ENCODE peak calls at places on chromosomes 2 and 18, in five cellular contexts. X is astrocyte, J is AG08396, M is aorta, E is A549. I is an unnamed sample.

GRCh38 chr18:36535202-36535935 is 237.9 kb downstream of the FHOD3 start:
- DNase-seq in M (no peak), J (no peak), X (no peak), E (no peak), I (no peak)

GRCh38 chr2:179338681-179339080 is 74.0 kb upstream of the SESTD1 start:
- DNase-seq in X (no peak), J (peak), M (no peak), E (no peak), I (peak)

GRCh38 chr2:58215429-58215828 is 25.7 kb downstream of the FANCL start:
- DNase-seq in J (no peak), X (peak), M (no peak), E (no peak), I (peak)

GRCh38 chr18:8247700-8248099 is 361.5 kb upstream of the RAB12 start:
- DNase-seq in M (no peak), J (no peak), E (no peak), X (no peak), I (no peak)

GRCh38 chr18:51253476-51253875 is 56.0 kb upstream of the MEX3C start:
- DNase-seq in M (no peak), X (no peak), J (no peak), E (no peak), I (no peak)

GRCh38 chr18:78514910-78515670 is 464.5 kb upstream of the SALL3 start:
- DNase-seq in E (no peak), J (no peak), X (no peak), M (no peak), I (no peak)

GRCh38 chr2:197207106-197207505 is 103.5 kb downstream of the ANKRD44 start:
- DNase-seq in X (peak), E (no peak), J (no peak), M (no peak), I (no peak)

GRCh38 chr2:202251494-202251893 is 13.1 kb upstream of the SUMO1 start:
- DNase-seq in X (no peak), M (no peak), E (no peak), J (no peak), I (peak)

GRCh38 chr2:28251337-28251736 is 141.3 kb upstream of the FOSL2 start:
- DNase-seq in E (no peak), M (no peak), X (no peak), J (no peak), I (no peak)

GRCh38 chr2:210072922-210073509 is 70.6 kb downstream of the RPE start:
- DNase-seq in J (peak), X (peak), E (peak), M (no peak), I (peak)

GRCh38 chr18:21735452-21736015 is 5.1 kb upstream of the MIB1 start:
- DNase-seq in E (no peak), M (no peak), X (no peak), J (peak), I (peak)

GRCh38 chr2:166090346-166090745 is 37.5 kb downstream of the SCN1A start:
- DNase-seq in J (no peak), E (no peak), M (no peak), X (no peak), I (peak)

GRCh38 chr2:219059725-219060682 is 717 bp downstream of the IHH start:
- DNase-seq in E (no peak), X (no peak), M (no peak), J (no peak), I (no peak)

GRCh38 chr2:178072383-178073301 is at the start of gene PDE11A:
- DNase-seq in J (peak), E (peak), M (peak), X (peak), I (peak)

GRCh38 chr18:8450013-8450412 is 159.2 kb upstream of the RAB12 start:
- DNase-seq in X (no peak), J (peak), M (no peak), E (peak), I (no peak)

GRCh38 chr18:32019251-32019943 is 772 bp downstream of the RNF125 start:
- DNase-seq in J (peak), X (peak), M (peak), E (peak), I (no peak)

GRCh38 chr18:38301621-38302020 is 736.0 kb upstream of the CELF4 start:
- DNase-seq in M (no peak), E (no peak), J (no peak), X (no peak), I (no peak)